ENCODE peak calls at places on chromosomes 7 and 10, in four cellular contexts. V is activated naive CD4-positive, alpha-beta T cell treated with anti-CD3 and anti-CD28 coated beads for 36 hours; C is brain microvascular endothelial cell; M is GM13977. Q is an unnamed sample.

GRCh38 chr7:1366801-1367405 is 92.4 kb downstream of the MICALL2 start:
- DNase-seq in V (no peak), C (no peak), M (no peak), Q (no peak)

GRCh38 chr10:119409906-119410305 is 132.6 kb downstream of the RGS10 start:
- DNase-seq in V (no peak), C (peak), M (no peak), Q (no peak)

GRCh38 chr7:129053938-129054437 is 923 bp downstream of the TNPO3 start:
- DNase-seq in V (no peak), C (no peak), M (no peak), Q (no peak)

GRCh38 chr7:45366432-45366831 is 207.7 kb upstream of the ADCY1 start:
- DNase-seq in V (no peak), C (no peak), M (no peak), Q (no peak)

GRCh38 chr7:5406957-5407930 is 16.4 kb downstream of the TNRC18 start:
- DNase-seq in V (no peak), C (no peak), M (no peak), Q (peak)

GRCh38 chr10:53598914-53599313 is 826.3 kb upstream of the MBL2 start:
- DNase-seq in V (no peak), C (no peak), M (no peak), Q (peak)

GRCh38 chr7:105015631-105015965 is 1.6 kb downstream of the KMT2E start:
- DNase-seq in V (peak), C (peak), M (peak), Q (no peak)

GRCh38 chr10:21372651-21373410 is 152.7 kb downstream of the SKIDA1 start:
- DNase-seq in V (peak), C (peak), M (peak), Q (no peak)

GRCh38 chr7:134931487-134931886 is 54.8 kb upstream of the AGBL3 start:
- DNase-seq in V (no peak), C (peak), M (no peak), Q (no peak)

GRCh38 chr7:45039106-45039505 is 39.1 kb downstream of the CCM2 start:
- DNase-seq in V (no peak), C (no peak), M (no peak), Q (no peak)

GRCh38 chr7:115678049-115678982 is 352.2 kb downstream of the TFEC start:
- DNase-seq in V (no peak), C (peak), M (no peak), Q (no peak)

GRCh38 chr10:89904755-89905154 is 203.4 kb downstream of the KIF20B start:
- DNase-seq in V (peak), C (no peak), M (no peak), Q (no peak)

GRCh38 chr7:128833939-128834310 is 3.7 kb downstream of the FLNC start:
- DNase-seq in V (no peak), C (peak), M (no peak), Q (no peak)

GRCh38 chr10:9796567-9796966 is 1221.1 kb upstream of the CELF2 start:
- DNase-seq in V (no peak), C (no peak), M (no peak), Q (no peak)

GRCh38 chr7:7152315-7152714 is 30.0 kb upstream of the C1GALT1 start:
- DNase-seq in V (no peak), C (no peak), M (no peak), Q (no peak)

GRCh38 chr10:119251315-119251708 is 43.9 kb downstream of the GRK5 start:
- DNase-seq in V (no peak), C (peak), M (no peak), Q (no peak)

GRCh38 chr10:72784551-72785421 is 92.8 kb downstream of the MCU start:
- DNase-seq in V (no peak), C (peak), M (no peak), Q (no peak)

GRCh38 chr10:97069576-97070362 is 116.0 kb downstream of the SLIT1 start:
- DNase-seq in V (peak), C (peak), M (no peak), Q (no peak)

GRCh38 chr7:114554781-114555537 is 140.3 kb downstream of the FOXP2 start:
- DNase-seq in V (no peak), C (peak), M (peak), Q (no peak)

GRCh38 chr7:131546126-131546525 is 10.3 kb downstream of the PODXL start:
- DNase-seq in V (no peak), C (no peak), M (no peak), Q (no peak)

GRCh38 chr7:47488969-47489342 is 93.0 kb downstream of the TNS3 start:
- DNase-seq in V (no peak), C (no peak), M (no peak), Q (no peak)

Q was measured in H9.